ENCODE peak calls at places on chromosomes 3 and 15, in six cellular contexts. One of them, this sample, is unnamed.

GRCh38 chr3:70040386-70040785 is 40.9 kb downstream of the SAMMSON start:
- DNase-seq in GM12891: no peak
- DNase-seq in K562: no peak
- DNase-seq in HepG2: no peak
- DNase-seq in GM12878: no peak
- DNase-seq in H1: no peak
- DNase-seq in this sample: no peak

GRCh38 chr3:27728195-27729087 is 6.3 kb upstream of the EOMES start:
- DNase-seq in H1: no peak
- DNase-seq in K562: peak
- DNase-seq in HepG2: peak
- DNase-seq in GM12878: no peak
- DNase-seq in GM12891: no peak
- DNase-seq in this sample: no peak

GRCh38 chr3:59759298-59760169 is 709.7 kb upstream of the CFAP20DC start:
- DNase-seq in GM12891: no peak
- DNase-seq in H1: no peak
- DNase-seq in K562: no peak
- DNase-seq in HepG2: peak
- DNase-seq in GM12878: no peak
- DNase-seq in this sample: no peak

GRCh38 chr3:97576221-97576620 is 188.3 kb upstream of the ARL6 start:
- DNase-seq in HepG2: no peak
- DNase-seq in K562: no peak
- DNase-seq in GM12878: no peak
- DNase-seq in GM12891: no peak
- DNase-seq in H1: no peak
- DNase-seq in this sample: no peak

GRCh38 chr3:32373844-32374243 is 17.8 kb upstream of the CMTM7 start:
- DNase-seq in HepG2: no peak
- DNase-seq in GM12878: no peak
- DNase-seq in H1: no peak
- DNase-seq in GM12891: no peak
- DNase-seq in K562: peak
- DNase-seq in this sample: no peak

GRCh38 chr3:25038907-25039306 is 389.2 kb upstream of the RARB start:
- DNase-seq in K562: no peak
- DNase-seq in GM12891: no peak
- DNase-seq in HepG2: no peak
- DNase-seq in GM12878: no peak
- DNase-seq in H1: no peak
- DNase-seq in this sample: no peak

GRCh38 chr3:196537319-196537984 is 22.3 kb upstream of the SMCO1 start:
- DNase-seq in GM12891: no peak
- DNase-seq in HepG2: no peak
- DNase-seq in H1: no peak
- DNase-seq in K562: peak
- DNase-seq in GM12878: no peak
- DNase-seq in this sample: peak

GRCh38 chr3:190701096-190701532 is 161.4 kb downstream of the GMNC start:
- DNase-seq in GM12878: no peak
- DNase-seq in GM12891: no peak
- DNase-seq in HepG2: peak
- DNase-seq in K562: peak
- DNase-seq in H1: peak
- DNase-seq in this sample: no peak

GRCh38 chr15:72585659-72586058 is 68.8 kb upstream of the GOLGA6B start:
- DNase-seq in GM12891: no peak
- DNase-seq in H1: no peak
- DNase-seq in GM12878: no peak
- DNase-seq in K562: no peak
- DNase-seq in HepG2: peak
- DNase-seq in this sample: no peak

GRCh38 chr15:85749261-85750151 is 45.2 kb downstream of the KLHL25 start:
- DNase-seq in HepG2: no peak
- DNase-seq in GM12878: no peak
- DNase-seq in H1: no peak
- DNase-seq in GM12891: no peak
- DNase-seq in K562: no peak
- DNase-seq in this sample: no peak

GRCh38 chr3:195077611-195078540 is 193.1 kb downstream of the XXYLT1 start:
- DNase-seq in GM12878: no peak
- DNase-seq in HepG2: no peak
- DNase-seq in H1: no peak
- DNase-seq in GM12891: no peak
- DNase-seq in K562: no peak
- DNase-seq in this sample: no peak

GRCh38 chr3:100402150-100402706 is 889 bp downstream of the LNP1 start:
- DNase-seq in K562: no peak
- DNase-seq in GM12891: no peak
- DNase-seq in HepG2: no peak
- DNase-seq in H1: no peak
- DNase-seq in GM12878: no peak
- DNase-seq in this sample: no peak

DNA sequence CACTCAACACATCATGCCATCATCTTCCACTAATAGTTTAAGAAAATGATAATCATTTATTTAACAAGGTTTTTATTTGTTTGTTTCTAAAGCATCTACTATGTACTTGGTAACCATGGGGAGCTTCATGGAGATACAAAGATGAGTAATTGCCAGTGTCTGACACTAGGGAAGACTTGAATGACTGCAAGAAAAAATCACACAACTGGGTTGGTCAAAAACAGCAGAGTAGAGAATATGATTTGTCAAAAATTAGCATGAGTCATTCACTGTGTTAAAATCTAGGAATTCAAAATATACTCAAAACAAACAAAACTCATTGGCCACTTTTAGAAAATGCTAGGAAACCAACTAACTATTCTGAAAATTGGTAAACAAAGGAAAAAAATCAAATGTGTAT is 6.3 kb downstream of the BNC1 start:
- DNase-seq in GM12891: no peak
- DNase-seq in H1: no peak
- DNase-seq in HepG2: no peak
- DNase-seq in GM12878: no peak
- DNase-seq in K562: no peak
- DNase-seq in this sample: no peak
- TF ChIP-seq TAF1 in GM12891: no peak
- TF ChIP-seq TAF1 in H1: no peak
- TF ChIP-seq TAF1 in HepG2: no peak
- TF ChIP-seq TAF1 in GM12878: no peak
- TF ChIP-seq TAF1 in K562: no peak
- TF ChIP-seq TAF1 in this sample: no peak

GRCh38 chr3:101827211-101828174 is 21.8 kb upstream of the NFKBIZ start:
- DNase-seq in GM12891: no peak
- DNase-seq in HepG2: peak
- DNase-seq in GM12878: peak
- DNase-seq in K562: peak
- DNase-seq in H1: no peak
- DNase-seq in this sample: peak
- TF ChIP-seq POLR2A in GM12891: peak
- TF ChIP-seq POLR2A in HepG2: no peak
- TF ChIP-seq POLR2A in GM12878: peak
- TF ChIP-seq POLR2A in K562: no peak
- TF ChIP-seq POLR2A in H1: no peak
- TF ChIP-seq POLR2A in this sample: peak

GRCh38 chr3:178623666-178624255 is 87.5 kb downstream of the KCNMB2 start:
- DNase-seq in GM12891: no peak
- DNase-seq in HepG2: no peak
- DNase-seq in GM12878: no peak
- DNase-seq in H1: no peak
- DNase-seq in K562: no peak
- DNase-seq in this sample: no peak

GRCh38 chr3:178618907-178619306 is 82.7 kb downstream of the KCNMB2 start:
- DNase-seq in H1: no peak
- DNase-seq in HepG2: no peak
- DNase-seq in GM12891: no peak
- DNase-seq in GM12878: no peak
- DNase-seq in K562: no peak
- DNase-seq in this sample: no peak

DNA sequence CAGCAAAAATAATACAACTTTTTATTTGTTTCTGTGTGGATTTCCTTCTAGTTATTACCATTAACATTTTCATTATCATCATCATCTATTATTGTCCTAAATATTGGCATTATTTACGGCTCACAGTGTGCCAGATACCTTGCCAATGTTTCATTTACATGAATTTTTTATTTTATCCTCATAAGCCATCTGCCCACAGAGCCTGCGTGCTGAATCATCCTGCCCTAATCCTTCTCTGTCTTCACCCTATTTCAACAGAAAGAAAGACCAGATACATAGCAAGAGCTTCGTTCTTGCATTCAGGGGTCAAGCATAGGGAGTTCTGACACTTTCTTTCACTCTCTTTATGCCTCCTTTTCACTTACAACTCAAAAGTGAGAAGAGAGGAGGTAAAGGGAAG is 82.0 kb downstream of the KCNMB2 start:
- DNase-seq in GM12878: no peak
- DNase-seq in K562: peak
- DNase-seq in H1: no peak
- DNase-seq in GM12891: no peak
- DNase-seq in HepG2: no peak
- DNase-seq in this sample: no peak
- TF ChIP-seq TAF1 in GM12878: no peak
- TF ChIP-seq TAF1 in K562: no peak
- TF ChIP-seq TAF1 in H1: no peak
- TF ChIP-seq TAF1 in GM12891: no peak
- TF ChIP-seq TAF1 in HepG2: no peak
- TF ChIP-seq TAF1 in this sample: no peak

GRCh38 chr15:40303576-40303975 is 4.2 kb downstream of the PLCB2 start:
- DNase-seq in GM12891: no peak
- DNase-seq in GM12878: no peak
- DNase-seq in K562: no peak
- DNase-seq in H1: no peak
- DNase-seq in HepG2: no peak
- DNase-seq in this sample: no peak

GRCh38 chr15:40300771-40301170 is 7.0 kb downstream of the PLCB2 start:
- DNase-seq in K562: peak
- DNase-seq in H1: no peak
- DNase-seq in HepG2: no peak
- DNase-seq in GM12878: no peak
- DNase-seq in GM12891: no peak
- DNase-seq in this sample: no peak

GRCh38 chr15:40302288-40302886 is 5.3 kb downstream of the PLCB2 start:
- DNase-seq in GM12878: no peak
- DNase-seq in K562: no peak
- DNase-seq in HepG2: no peak
- DNase-seq in H1: no peak
- DNase-seq in GM12891: no peak
- DNase-seq in this sample: no peak

GRCh38 chr15:40301467-40302179 is 6.1 kb downstream of the PLCB2 start:
- DNase-seq in H1: no peak
- DNase-seq in GM12891: no peak
- DNase-seq in K562: peak
- DNase-seq in HepG2: no peak
- DNase-seq in GM12878: no peak
- DNase-seq in this sample: no peak

GRCh38 chr15:40302981-40303380 is 4.8 kb downstream of the PLCB2 start:
- DNase-seq in HepG2: no peak
- DNase-seq in GM12891: no peak
- DNase-seq in H1: no peak
- DNase-seq in K562: no peak
- DNase-seq in GM12878: no peak
- DNase-seq in this sample: no peak
- TF ChIP-seq POLR2A in HepG2: no peak
- TF ChIP-seq POLR2A in GM12891: no peak
- TF ChIP-seq POLR2A in H1: no peak
- TF ChIP-seq POLR2A in K562: no peak
- TF ChIP-seq POLR2A in GM12878: no peak
- TF ChIP-seq POLR2A in this sample: no peak

This sample was measured in GM12892.